ENCODE peak calls at places on chromosome 9, in nine cellular contexts. G is activated CD4-positive, alpha-beta T cell treated with anti-CD3 and anti-CD28 coated beads, Interleukin-2, amount 50 U/mL, for 1 hour; T is cardiac fibroblast; X is MV-4-11; A is HTR-8/SVneo; L is activated CD8-positive, alpha-beta memory T cell treated with anti-CD3 and anti-CD28 coated beads for 48 hours; U is transverse colon; Q is GM13977; R is cardiac muscle cell. C is an unnamed sample.

GRCh38 chr9:91908746-91909145 is 41.3 kb downstream of the ROR2 start:
- DNase-seq in X (peak), Q (no peak), A (no peak), G (no peak), L (no peak), T (peak), R (no peak), U (no peak), C (no peak)

GRCh38 chr9:70630971-70631370 is 216.5 kb upstream of the KLF9 start:
- DNase-seq in L (no peak), G (no peak), X (no peak), U (no peak), T (no peak), A (no peak), Q (no peak), R (no peak), C (no peak)

GRCh38 chr9:127316586-127317383 is 52.2 kb downstream of the GARNL3 start:
- DNase-seq in Q (no peak), U (no peak), R (no peak), X (no peak), T (no peak), L (no peak), G (no peak), A (no peak), C (no peak)

GRCh38 chr9:30925635-30926034 is 1458.8 kb upstream of the ACO1 start:
- DNase-seq in A (no peak), L (no peak), X (no peak), Q (no peak), R (no peak), T (no peak), G (no peak), U (no peak), C (no peak)

GRCh38 chr9:4923580-4924544 is 61.2 kb upstream of the JAK2 start:
- DNase-seq in X (peak), A (peak), Q (peak), R (no peak), G (no peak), T (peak), L (no peak), U (no peak), C (no peak)

GRCh38 chr9:70531286-70531685 is 116.8 kb upstream of the KLF9 start:
- DNase-seq in A (no peak), G (no peak), U (no peak), L (no peak), X (no peak), T (no peak), Q (no peak), R (no peak), C (no peak)

GRCh38 chr9:69324549-69325401 is at the start of gene ENTREP1:
- DNase-seq in U (peak), Q (peak), R (peak), X (no peak), L (no peak), A (peak), G (no peak), T (peak), C (peak)

GRCh38 chr9:83047839-83048775 is 14.8 kb downstream of the RASEF start:
- DNase-seq in X (no peak), R (no peak), L (no peak), T (peak), U (peak), G (no peak), A (no peak), Q (no peak), C (peak)

GRCh38 chr9:138082918-138083636 is 205.5 kb downstream of the CACNA1B start:
- DNase-seq in L (no peak), U (no peak), R (no peak), Q (no peak), A (no peak), T (no peak), G (no peak), X (no peak), C (no peak)

GRCh38 chr9:35852267-35852815 is 17.9 kb downstream of the OR13J1 start:
- DNase-seq in R (no peak), G (no peak), T (no peak), L (no peak), X (no peak), U (no peak), A (no peak), Q (no peak), C (no peak)

GRCh38 chr9:81389569-81389993 is 299.8 kb downstream of the TLE1 start:
- DNase-seq in R (no peak), L (no peak), U (peak), Q (no peak), X (no peak), T (peak), G (no peak), A (peak), C (peak)

GRCh38 chr9:121362813-121363585 is 7.1 kb downstream of the STOM start:
- DNase-seq in T (peak), X (peak), U (no peak), L (no peak), G (no peak), Q (no peak), A (peak), R (no peak), C (no peak)

GRCh38 chr9:134983094-134983493 is 65.4 kb upstream of the FCN1 start:
- DNase-seq in T (no peak), R (peak), L (no peak), X (no peak), U (no peak), A (no peak), G (no peak), Q (peak), C (no peak)

GRCh38 chr9:27572036-27572435 is 1.2 kb downstream of the C9orf72 start:
- DNase-seq in A (no peak), R (no peak), X (no peak), T (no peak), L (no peak), U (no peak), Q (no peak), G (no peak), C (no peak)

GRCh38 chr9:14677396-14677795 is 15.8 kb downstream of the ZDHHC21 start:
- DNase-seq in Q (no peak), L (no peak), T (no peak), A (no peak), U (no peak), G (no peak), R (no peak), X (no peak), C (no peak)

GRCh38 chr9:124133752-124134151 is 122.2 kb downstream of the LHX2 start:
- DNase-seq in A (no peak), L (no peak), G (no peak), U (peak), T (peak), Q (no peak), X (peak), R (peak), C (peak)

GRCh38 chr9:135884328-135885035 is 22.9 kb downstream of the CAMSAP1 start:
- DNase-seq in X (no peak), G (no peak), R (no peak), T (peak), L (no peak), A (no peak), U (no peak), Q (no peak), C (no peak)

GRCh38 chr9:38342096-38342495 is 50.4 kb upstream of the ALDH1B1 start:
- DNase-seq in T (no peak), R (no peak), A (no peak), Q (no peak), X (no peak), U (no peak), G (no peak), L (no peak), C (no peak)

GRCh38 chr9:120345379-120345778 is 234.6 kb downstream of the CDK5RAP2 start:
- DNase-seq in L (no peak), A (no peak), R (no peak), T (no peak), Q (no peak), U (no peak), X (no peak), G (no peak), C (no peak)

GRCh38 chr9:72858089-72858912 is 94.6 kb downstream of the ALDH1A1 start:
- DNase-seq in L (no peak), A (no peak), U (peak), R (no peak), G (no peak), X (no peak), T (peak), Q (no peak), C (peak)

GRCh38 chr9:124216474-124217176 is 41.1 kb upstream of the NEK6 start:
- DNase-seq in A (no peak), U (peak), X (peak), L (peak), Q (peak), R (no peak), G (no peak), T (no peak), C (no peak)

GRCh38 chr9:134487066-134487710 is 154.4 kb upstream of the COL5A1 start:
- DNase-seq in A (no peak), R (no peak), L (no peak), T (no peak), U (no peak), X (no peak), G (no peak), Q (no peak), C (no peak)

C was measured in mucosa of gallbladder.